ENCODE peak calls at places on chromosomes 3 and 15, in six cellular contexts. M is GM13977, N is GF-D8, F is Right ventricle myocardium superior, K is KG1, W is EL. E is an unnamed sample.

GRCh38 chr15:66241301-66241700 is 12.2 kb downstream of the MEGF11 start:
- DNase-seq in N (no peak), M (no peak), K (no peak), F (no peak), W (no peak), E (no peak)

GRCh38 chr3:38000242-38000916 is 9.8 kb downstream of the VILL start:
- DNase-seq in N (no peak), F (no peak), W (no peak), M (no peak), K (no peak), E (no peak)

GRCh38 chr15:92797168-92798052 is 102.7 kb upstream of the CHD2 start:
- DNase-seq in K (peak; percentile 77), W (peak; percentile 73), M (peak; percentile 69), F (no peak), N (peak; percentile 29), E (peak; percentile 94)

GRCh38 chr3:4340411-4341335 is 37.5 kb downstream of the SETMAR start:
- DNase-seq in F (no peak), W (no peak), M (no peak), K (peak; percentile 26), N (peak; percentile 50), E (no peak)

GRCh38 chr3:8653800-8654408 is 9.3 kb upstream of the SSUH2 start:
- DNase-seq in K (no peak), M (no peak), F (no peak), N (no peak), W (no peak), E (peak; percentile 22)

GRCh38 chr3:48226959-48227358 is 3.7 kb downstream of the CAMP start:
- DNase-seq in K (no peak), M (no peak), N (no peak), F (no peak), W (no peak), E (no peak)

GRCh38 chr15:29268706-29269484 is 727 bp downstream of the NSMCE3 start:
- DNase-seq in W (peak; percentile 50), N (no peak), K (no peak), F (peak; percentile 48), M (peak; percentile 17), E (peak; percentile 8)

GRCh38 chr3:113193298-113193697 is 18.1 kb upstream of the BOC start:
- DNase-seq in M (no peak), N (no peak), F (no peak), K (no peak), W (no peak), E (no peak)

GRCh38 chr3:52065264-52065756 is 8.9 kb upstream of the DUSP7 start:
- DNase-seq in N (no peak), K (no peak), M (no peak), F (peak; percentile 60), W (no peak), E (no peak)

GRCh38 chr3:189833996-189834395 is 202.8 kb downstream of the TP63 start:
- DNase-seq in N (no peak), W (no peak), M (no peak), F (no peak), K (no peak), E (no peak)

GRCh38 chr15:46576611-46577010 is 941.8 kb downstream of the SQOR start:
- DNase-seq in W (no peak), F (no peak), K (no peak), M (no peak), N (no peak), E (peak; percentile 7)

GRCh38 chr15:28023933-28024888 is 74.9 kb downstream of the OCA2 start:
- DNase-seq in K (no peak), N (no peak), M (peak; percentile 12), W (no peak), F (no peak), E (no peak)

GRCh38 chr3:113055201-113055600 is 64.4 kb downstream of the GTPBP8 start:
- DNase-seq in N (no peak), K (no peak), M (no peak), W (no peak), F (no peak), E (no peak)

GRCh38 chr3:156509209-156510174 is 45.4 kb downstream of the SSR3 start:
- DNase-seq in F (no peak), N (no peak), K (peak; percentile 16), W (peak; percentile 51), M (peak; percentile 68), E (peak; percentile 86)

GRCh38 chr15:100849021-100849831 is 30.4 kb upstream of the ALDH1A3 start:
- DNase-seq in W (peak; percentile 57), N (no peak), K (no peak), M (peak; percentile 68), F (no peak), E (peak; percentile 86)

GRCh38 chr3:107884719-107885460 is 205.9 kb downstream of the CD47 start:
- DNase-seq in F (no peak), N (no peak), W (peak; percentile 94), M (no peak), K (no peak), E (peak; percentile 86)

GRCh38 chr3:56086355-56086754 is 381.9 kb downstream of the ERC2 start:
- DNase-seq in W (peak; percentile 13), F (no peak), M (no peak), N (no peak), K (no peak), E (no peak)

GRCh38 chr3:183937601-183938286 is 53.1 kb upstream of the PARL start:
- DNase-seq in F (no peak), W (peak; percentile 63), N (no peak), M (no peak), K (no peak), E (peak; percentile 21)

GRCh38 chr3:121436074-121436473 is 109.7 kb downstream of the POLQ start:
- DNase-seq in M (no peak), F (no peak), W (no peak), N (no peak), K (no peak), E (no peak)

GRCh38 chr3:13278783-13279531 is 141.2 kb downstream of the NUP210 start:
- DNase-seq in N (no peak), W (no peak), M (no peak), K (no peak), F (peak; percentile 4), E (no peak)

GRCh38 chr3:193560870-193561269 is 6.2 kb upstream of the ATP13A4 start:
- DNase-seq in W (no peak), N (no peak), F (peak; percentile 60), M (no peak), K (no peak), E (no peak)

GRCh38 chr3:136018876-136019275 is 53.3 kb downstream of the PPP2R3A start:
- DNase-seq in M (no peak), K (no peak), N (no peak), W (peak; percentile 40), F (no peak), E (no peak)